ENCODE peak calls at places on chromosome 3, in seven cellular contexts. F, E, Z, X, W, V and R are unnamed samples.

GRCh38 chr3:55482496-55483195 is 4.5 kb downstream of the WNT5A start:
- DNase-seq in F (no peak), E (no peak), Z (peak; percentile 63), X (no peak), W (no peak), V (no peak), R (peak; percentile 13)

GRCh38 chr3:161415506-161416231 is 44.4 kb upstream of the SPTSSB start:
- DNase-seq in F (peak; percentile 86), E (no peak), Z (no peak), X (no peak), W (peak; percentile 73), V (no peak), R (no peak)

GRCh38 chr3:6962796-6963195 is 101.9 kb downstream of the GRM7 start:
- DNase-seq in F (no peak), E (no peak), Z (no peak), X (no peak), W (no peak), V (no peak), R (no peak)

GRCh38 chr3:146431240-146431639 is 38.1 kb downstream of the PLSCR2 start:
- DNase-seq in F (no peak), E (no peak), Z (no peak), X (no peak), W (no peak), V (no peak), R (no peak)

GRCh38 chr3:160781429-160781828 is 25.4 kb downstream of the PPM1L start:
- DNase-seq in F (no peak), E (no peak), Z (no peak), X (no peak), W (no peak), V (no peak), R (no peak)

GRCh38 chr3:46880884-46881818 is 3.6 kb downstream of the PTH1R start:
- DNase-seq in F (no peak), E (no peak), Z (peak; percentile 55), X (no peak), W (no peak), V (no peak), R (no peak)

GRCh38 chr3:143881102-143881501 is 32.8 kb upstream of the SLC9A9 start:
- DNase-seq in F (no peak), E (no peak), Z (no peak), X (no peak), W (no peak), V (no peak), R (no peak)

GRCh38 chr3:142353571-142353970 is 94.3 kb downstream of the XRN1 start:
- DNase-seq in F (peak; percentile 7), E (no peak), Z (no peak), X (no peak), W (no peak), V (no peak), R (no peak)

GRCh38 chr3:174016186-174016585 is 618.6 kb downstream of the NLGN1 start:
- DNase-seq in F (peak; percentile 39), E (no peak), Z (no peak), X (no peak), W (peak; percentile 46), V (no peak), R (no peak)

GRCh38 chr3:140023616-140024530 is 88.9 kb downstream of the CLSTN2 start:
- DNase-seq in F (no peak), E (no peak), Z (no peak), X (no peak), W (no peak), V (no peak), R (no peak)

GRCh38 chr3:81743096-81744025 is 18.1 kb downstream of the GBE1 start:
- DNase-seq in F (peak; percentile 94), E (no peak), Z (no peak), X (no peak), W (peak; percentile 91), V (no peak), R (no peak)

GRCh38 chr3:184377374-184377773 is 633 bp downstream of the THPO start:
- DNase-seq in F (no peak), E (no peak), Z (no peak), X (no peak), W (no peak), V (no peak), R (no peak)

GRCh38 chr3:166837535-166837934 is 542.6 kb downstream of the ZBBX start:
- DNase-seq in F (no peak), E (peak; percentile 31), Z (peak; percentile 9), X (no peak), W (no peak), V (no peak), R (peak; percentile 44)

GRCh38 chr3:193883551-193883950 is 252.4 kb upstream of the HES1 start:
- DNase-seq in F (peak; percentile 28), E (no peak), Z (no peak), X (peak; percentile 58), W (no peak), V (no peak), R (no peak)

GRCh38 chr3:185781759-185782158 is 43.1 kb downstream of the IGF2BP2 start:
- DNase-seq in F (peak; percentile 47), E (no peak), Z (no peak), X (no peak), W (no peak), V (no peak), R (no peak)

GRCh38 chr3:165854696-165855095 is 17.5 kb upstream of the BCHE start:
- DNase-seq in F (peak; percentile 24), E (no peak), Z (no peak), X (peak; percentile 3), W (no peak), V (no peak), R (no peak)

GRCh38 chr3:66860771-66861170 is 137.3 kb upstream of the KBTBD8 start:
- DNase-seq in F (no peak), E (no peak), Z (no peak), X (no peak), W (no peak), V (no peak), R (no peak)

GRCh38 chr3:192857148-192857735 is 60.4 kb downstream of the MB21D2 start:
- DNase-seq in F (no peak), E (no peak), Z (no peak), X (no peak), W (peak; percentile 45), V (no peak), R (no peak)

GRCh38 chr3:34202975-34203374 is 404.5 kb downstream of the PDCD6IP start:
- DNase-seq in F (no peak), E (no peak), Z (no peak), X (no peak), W (no peak), V (no peak), R (no peak)

GRCh38 chr3:46261926-46262594 is 19.8 kb downstream of the CCR3 start:
- DNase-seq in F (no peak), E (no peak), Z (no peak), X (no peak), W (no peak), V (no peak), R (no peak)

GRCh38 chr3:137761099-137761562 is 3.0 kb upstream of the SOX14 start:
- DNase-seq in F (no peak), E (no peak), Z (peak; percentile 15), X (no peak), W (no peak), V (no peak), R (peak; percentile 22)

DNA sequence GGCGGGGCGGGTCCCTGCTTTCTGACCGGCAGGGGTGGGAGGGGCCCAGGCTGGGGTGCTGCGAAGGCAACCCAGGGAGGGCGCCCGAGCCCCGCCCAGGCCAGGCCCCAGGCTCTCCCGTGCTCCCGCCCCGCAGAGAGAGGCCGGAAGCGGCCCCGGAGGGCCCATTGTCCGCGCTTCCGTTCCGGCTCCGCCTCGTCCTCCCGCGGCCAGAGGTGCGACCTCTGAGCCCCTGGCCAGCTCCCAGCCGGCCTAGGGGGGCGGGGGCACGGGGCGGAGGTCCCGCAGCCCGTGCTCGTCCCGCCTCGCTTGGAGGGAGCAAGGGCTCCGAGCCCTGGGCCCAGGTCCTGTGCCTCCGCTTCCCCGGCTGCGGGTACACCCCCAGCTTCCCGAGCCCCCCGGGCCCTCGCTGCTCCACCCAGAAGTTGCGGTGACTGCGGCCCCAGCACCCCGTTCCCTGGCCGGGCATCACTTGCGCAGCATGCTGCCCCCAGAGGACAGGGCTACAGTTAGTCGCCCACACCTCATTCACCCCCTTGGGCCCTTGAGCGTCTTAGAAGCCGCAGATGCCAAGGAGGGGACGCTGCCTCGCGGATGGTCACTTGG is 20.4 kb upstream of the PLXND1 start:
- DNase-seq in F (peak; percentile 93), E (peak; percentile 95), Z (peak; percentile 83), X (peak; percentile 97), W (no peak), V (peak; percentile 37), R (peak; percentile 90)
- TF ChIP-seq CTCF in F (no peak), E (peak; percentile 16), Z (no peak), X (peak; percentile 13), W (no peak), V (no peak), R (no peak)

GRCh38 chr3:126212629-126213375 is 32.4 kb upstream of the ALDH1L1 start:
- DNase-seq in F (peak; percentile 79), E (peak; percentile 62), Z (peak; percentile 78), X (peak; percentile 79), W (no peak), V (no peak), R (peak; percentile 75)
- TF ChIP-seq CTCF in F (peak; percentile 47), E (peak; percentile 17), Z (peak; percentile 40), X (peak; percentile 43), W (peak; percentile 38), V (no peak), R (no peak)

GRCh38 chr3:114527036-114527644 is 233.3 kb downstream of the TIGIT start:
- DNase-seq in F (peak; percentile 34), E (peak; percentile 5), Z (no peak), X (no peak), W (no peak), V (no peak), R (peak; percentile 25)
- TF ChIP-seq CTCF in F (peak; percentile 66), E (peak; percentile 62), Z (peak; percentile 50), X (peak; percentile 75), W (peak; percentile 64), V (peak; percentile 28), R (peak; percentile 81)

GRCh38 chr3:157529085-157529484 is 25.9 kb upstream of the VEPH1 start:
- DNase-seq in F (no peak), E (no peak), Z (no peak), X (no peak), W (no peak), V (no peak), R (no peak)

GRCh38 chr3:157529751-157530150 is 26.5 kb upstream of the VEPH1 start:
- DNase-seq in F (no peak), E (no peak), Z (no peak), X (no peak), W (no peak), V (no peak), R (no peak)

GRCh38 chr3:157531771-157532170 is 28.6 kb upstream of the VEPH1 start:
- DNase-seq in F (peak; percentile 43), E (no peak), Z (no peak), X (no peak), W (no peak), V (no peak), R (no peak)

GRCh38 chr3:157531301-157531660 is 28.1 kb upstream of the VEPH1 start:
- DNase-seq in F (peak; percentile 77), E (no peak), Z (no peak), X (no peak), W (no peak), V (no peak), R (no peak)

GRCh38 chr3:157530637-157531300 is 27.6 kb upstream of the VEPH1 start:
- DNase-seq in F (peak; percentile 69), E (no peak), Z (no peak), X (no peak), W (no peak), V (no peak), R (no peak)
- TF ChIP-seq CTCF in F (no peak), E (no peak), Z (no peak), X (no peak), W (no peak), V (no peak), R (no peak)

GRCh38 chr3:196524527-196524926 is 9.4 kb upstream of the SMCO1 start:
- DNase-seq in F (no peak), E (no peak), Z (no peak), X (no peak), W (no peak), V (no peak), R (no peak)
- TF ChIP-seq CTCF in F (peak; percentile 19), E (no peak), Z (no peak), X (peak; percentile 53), W (peak; percentile 28), V (no peak), R (no peak)